ENCODE peak calls at places on chromosomes 6 and 20, in four cellular contexts. One of them, this sample, is unnamed.

GRCh38 chr6:164331026-164331425 is 916.5 kb downstream of the QKI start:
- DNase-seq in heart left ventricle: no peak
- DNase-seq in brain microvascular endothelial cell: no peak
- DNase-seq in body of pancreas: no peak
- DNase-seq in this sample: no peak

GRCh38 chr6:140921366-140922226 is 1211.1 kb upstream of the GJE1 start:
- DNase-seq in body of pancreas: peak
- DNase-seq in heart left ventricle: no peak
- DNase-seq in brain microvascular endothelial cell: peak
- DNase-seq in this sample: no peak

GRCh38 chr20:1427457-1428054 is 34.7 kb upstream of the FKBP1A start:
- DNase-seq in heart left ventricle: no peak
- DNase-seq in brain microvascular endothelial cell: no peak
- DNase-seq in body of pancreas: no peak
- DNase-seq in this sample: no peak

GRCh38 chr6:33802186-33803061 is 1.4 kb downstream of the MLN start:
- DNase-seq in brain microvascular endothelial cell: no peak
- DNase-seq in heart left ventricle: peak
- DNase-seq in body of pancreas: no peak
- DNase-seq in this sample: no peak

GRCh38 chr20:31684153-31685003 is 38.3 kb downstream of the BCL2L1 start:
- DNase-seq in brain microvascular endothelial cell: no peak
- DNase-seq in heart left ventricle: no peak
- DNase-seq in body of pancreas: no peak
- DNase-seq in this sample: no peak

GRCh38 chr6:35062676-35063574 is 78.2 kb downstream of the TCP11 start:
- DNase-seq in body of pancreas: no peak
- DNase-seq in brain microvascular endothelial cell: no peak
- DNase-seq in heart left ventricle: no peak
- DNase-seq in this sample: no peak

GRCh38 chr6:107697682-107698081 is 126.4 kb downstream of the SCML4 start:
- DNase-seq in body of pancreas: no peak
- DNase-seq in brain microvascular endothelial cell: no peak
- DNase-seq in heart left ventricle: no peak
- DNase-seq in this sample: no peak

GRCh38 chr6:24334285-24334684 is 23.6 kb downstream of the DCDC2 start:
- DNase-seq in heart left ventricle: no peak
- DNase-seq in brain microvascular endothelial cell: no peak
- DNase-seq in body of pancreas: no peak
- DNase-seq in this sample: no peak

GRCh38 chr6:76867182-76867581 is 596.1 kb downstream of the HTR1B start:
- DNase-seq in heart left ventricle: no peak
- DNase-seq in body of pancreas: no peak
- DNase-seq in brain microvascular endothelial cell: no peak
- DNase-seq in this sample: no peak

GRCh38 chr6:44715188-44715587 is 327.7 kb downstream of the CDC5L start:
- DNase-seq in heart left ventricle: no peak
- DNase-seq in brain microvascular endothelial cell: no peak
- DNase-seq in body of pancreas: no peak
- DNase-seq in this sample: no peak

GRCh38 chr6:133568970-133569889 is 319.7 kb upstream of the TCF21 start:
- DNase-seq in brain microvascular endothelial cell: peak
- DNase-seq in heart left ventricle: no peak
- DNase-seq in body of pancreas: no peak
- DNase-seq in this sample: no peak

GRCh38 chr6:79231101-79231500 is 3.4 kb downstream of the HMGN3 start:
- DNase-seq in body of pancreas: no peak
- DNase-seq in brain microvascular endothelial cell: no peak
- DNase-seq in heart left ventricle: no peak
- DNase-seq in this sample: no peak

GRCh38 chr6:137019476-137020272 is 25.1 kb downstream of the IL20RA start:
- DNase-seq in brain microvascular endothelial cell: no peak
- DNase-seq in body of pancreas: no peak
- DNase-seq in heart left ventricle: no peak
- DNase-seq in this sample: no peak

GRCh38 chr6:137013031-137013430 is 31.7 kb downstream of the IL20RA start:
- DNase-seq in brain microvascular endothelial cell: peak
- DNase-seq in heart left ventricle: no peak
- DNase-seq in body of pancreas: no peak
- DNase-seq in this sample: no peak

GRCh38 chr6:137013738-137014602 is 30.8 kb downstream of the IL20RA start:
- DNase-seq in brain microvascular endothelial cell: peak
- DNase-seq in heart left ventricle: no peak
- DNase-seq in body of pancreas: no peak
- DNase-seq in this sample: no peak

GRCh38 chr6:137016366-137016765 is 28.4 kb downstream of the IL20RA start:
- DNase-seq in body of pancreas: no peak
- DNase-seq in heart left ventricle: no peak
- DNase-seq in brain microvascular endothelial cell: peak
- DNase-seq in this sample: no peak

DNA sequence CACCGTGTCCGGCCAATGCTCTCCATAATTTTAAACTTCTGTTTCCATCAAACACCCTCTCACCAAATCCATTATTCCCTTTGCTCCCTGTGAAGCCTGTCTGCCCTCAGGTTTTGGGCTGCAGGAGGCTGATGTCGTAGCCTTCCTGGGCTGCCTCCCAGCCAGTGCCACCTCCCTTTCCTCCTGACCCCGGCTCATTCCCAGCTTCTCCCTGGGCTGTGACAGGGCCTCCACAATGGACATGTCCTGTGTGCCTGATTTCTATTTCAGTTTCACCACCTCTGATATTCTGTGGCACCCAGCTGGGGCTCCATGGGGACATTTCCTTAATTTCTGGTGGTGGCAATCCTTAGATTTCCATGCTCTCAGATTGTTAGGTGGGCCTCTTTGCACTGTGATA is 28.8 kb downstream of the IL20RA start:
- DNase-seq in heart left ventricle: no peak
- DNase-seq in body of pancreas: no peak
- DNase-seq in brain microvascular endothelial cell: no peak
- DNase-seq in this sample: no peak
- H3K27ac ChIP-seq in heart left ventricle: no peak
- H3K27ac ChIP-seq in body of pancreas: no peak
- H3K27ac ChIP-seq in brain microvascular endothelial cell: no peak
- H3K27ac ChIP-seq in this sample: no peak

DNA sequence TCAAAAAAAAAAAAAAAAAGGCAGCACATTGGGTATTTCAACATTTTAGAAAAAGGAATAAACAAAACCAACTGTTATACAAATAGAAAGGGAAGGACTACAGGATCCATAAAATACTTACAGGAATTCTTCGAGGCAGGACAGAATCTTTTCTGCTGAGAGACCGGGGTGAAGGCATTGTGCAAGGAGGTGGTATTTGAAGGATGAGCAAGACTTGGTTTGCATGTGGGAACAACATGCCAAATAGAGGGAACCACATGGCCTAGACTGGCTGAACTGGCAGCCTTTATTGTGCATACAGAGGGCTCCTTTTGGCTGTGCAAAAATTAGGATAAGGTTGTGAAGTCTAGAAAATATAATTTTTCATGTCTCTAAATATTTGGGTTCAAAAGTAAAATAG is 62.9 kb downstream of the SCAND1 start:
- DNase-seq in heart left ventricle: no peak
- DNase-seq in brain microvascular endothelial cell: no peak
- DNase-seq in body of pancreas: no peak
- DNase-seq in this sample: no peak
- H3K27ac ChIP-seq in heart left ventricle: no peak
- H3K27ac ChIP-seq in brain microvascular endothelial cell: no peak
- H3K27ac ChIP-seq in body of pancreas: no peak
- H3K27ac ChIP-seq in this sample: no peak

GRCh38 chr6:139270249-139270648 is 21.5 kb downstream of the TXLNB start:
- DNase-seq in brain microvascular endothelial cell: no peak
- DNase-seq in heart left ventricle: no peak
- DNase-seq in body of pancreas: no peak
- DNase-seq in this sample: no peak
- H3K27ac ChIP-seq in brain microvascular endothelial cell: no peak
- H3K27ac ChIP-seq in heart left ventricle: no peak
- H3K27ac ChIP-seq in body of pancreas: no peak
- H3K27ac ChIP-seq in this sample: no peak

DNA sequence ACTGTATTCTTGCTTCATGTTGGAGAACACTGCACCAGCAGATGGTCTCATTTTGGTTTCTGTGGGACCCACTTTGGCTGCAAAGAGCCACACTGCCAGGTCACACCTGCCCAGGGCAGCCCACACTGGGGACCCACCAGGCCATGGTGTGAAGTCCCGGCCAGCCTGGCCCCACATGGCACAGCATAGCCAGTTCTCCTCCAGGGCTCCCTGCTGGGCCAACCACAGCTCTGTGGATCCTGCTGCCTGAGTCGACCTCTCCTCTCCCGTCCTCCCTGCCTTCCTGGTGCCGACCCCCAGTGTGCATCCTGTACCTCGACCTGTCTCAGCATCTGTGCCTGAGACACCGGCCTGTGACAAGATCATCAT is 3.0 kb downstream of the ARFRP1 start:
- DNase-seq in brain microvascular endothelial cell: no peak
- DNase-seq in body of pancreas: no peak
- DNase-seq in heart left ventricle: no peak
- DNase-seq in this sample: no peak
- H3K27ac ChIP-seq in brain microvascular endothelial cell: no peak
- H3K27ac ChIP-seq in body of pancreas: no peak
- H3K27ac ChIP-seq in heart left ventricle: no peak
- H3K27ac ChIP-seq in this sample: no peak

GRCh38 chr6:89482136-89482535 is 49.2 kb downstream of the ANKRD6 start:
- DNase-seq in body of pancreas: no peak
- DNase-seq in brain microvascular endothelial cell: no peak
- DNase-seq in heart left ventricle: no peak
- DNase-seq in this sample: no peak

GRCh38 chr6:89479902-89480301 is 47.0 kb downstream of the ANKRD6 start:
- DNase-seq in body of pancreas: no peak
- DNase-seq in brain microvascular endothelial cell: no peak
- DNase-seq in heart left ventricle: no peak
- DNase-seq in this sample: no peak

GRCh38 chr6:89485320-89485719 is 52.4 kb downstream of the ANKRD6 start:
- DNase-seq in heart left ventricle: no peak
- DNase-seq in brain microvascular endothelial cell: no peak
- DNase-seq in body of pancreas: no peak
- DNase-seq in this sample: no peak

GRCh38 chr6:89483111-89483720 is 50.3 kb downstream of the ANKRD6 start:
- DNase-seq in body of pancreas: peak
- DNase-seq in heart left ventricle: peak
- DNase-seq in brain microvascular endothelial cell: no peak
- DNase-seq in this sample: no peak

GRCh38 chr6:89481695-89482094 is 48.7 kb downstream of the ANKRD6 start:
- DNase-seq in heart left ventricle: no peak
- DNase-seq in brain microvascular endothelial cell: no peak
- DNase-seq in body of pancreas: no peak
- DNase-seq in this sample: no peak
- H3K27ac ChIP-seq in heart left ventricle: peak
- H3K27ac ChIP-seq in brain microvascular endothelial cell: no peak
- H3K27ac ChIP-seq in body of pancreas: no peak
- H3K27ac ChIP-seq in this sample: no peak

DNA sequence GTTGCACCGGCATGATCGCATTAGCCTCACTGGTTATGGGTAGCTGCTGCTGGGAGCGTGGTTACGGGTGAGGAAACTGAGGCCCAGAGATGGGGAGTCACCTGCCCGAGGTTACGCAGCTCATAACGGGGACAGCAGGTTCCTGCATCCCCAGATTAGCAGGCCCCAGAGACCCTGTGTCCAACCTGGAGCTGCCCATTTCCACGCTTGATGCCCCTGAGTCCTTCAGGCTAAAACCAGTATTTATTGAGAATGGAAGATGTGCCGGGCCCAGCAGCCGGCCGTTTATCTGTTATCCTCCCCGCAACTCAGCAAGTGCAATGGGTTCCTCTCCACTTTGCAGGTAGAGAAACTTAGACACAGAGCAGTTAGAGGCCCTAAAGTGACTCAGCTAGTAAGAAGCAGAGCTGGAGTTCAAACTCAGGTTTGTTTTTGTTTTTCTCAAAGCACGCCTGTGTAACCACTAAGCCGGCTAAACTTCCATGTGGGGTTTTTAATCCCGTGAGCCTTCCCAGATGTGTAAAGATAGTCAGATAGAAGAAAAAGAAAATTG is 681 bp downstream of the PFDN4 start:
- DNase-seq in body of pancreas: no peak
- DNase-seq in brain microvascular endothelial cell: peak
- DNase-seq in heart left ventricle: no peak
- DNase-seq in this sample: no peak
- H3K27ac ChIP-seq in body of pancreas: peak
- H3K27ac ChIP-seq in brain microvascular endothelial cell: peak
- H3K27ac ChIP-seq in heart left ventricle: peak
- H3K27ac ChIP-seq in this sample: peak

GRCh38 chr20:37343212-37343993 is 2.5 kb upstream of the SRC start:
- DNase-seq in heart left ventricle: no peak
- DNase-seq in body of pancreas: peak
- DNase-seq in brain microvascular endothelial cell: no peak
- DNase-seq in this sample: no peak

GRCh38 chr20:37345339-37346231 is at the start of gene SRC:
- DNase-seq in brain microvascular endothelial cell: peak
- DNase-seq in heart left ventricle: peak
- DNase-seq in body of pancreas: peak
- DNase-seq in this sample: peak

GRCh38 chr20:37343994-37344355 is 2.0 kb upstream of the SRC start:
- DNase-seq in body of pancreas: no peak
- DNase-seq in brain microvascular endothelial cell: no peak
- DNase-seq in heart left ventricle: no peak
- DNase-seq in this sample: no peak

GRCh38 chr20:37346232-37346525 is 239 bp downstream of the SRC start:
- DNase-seq in heart left ventricle: no peak
- DNase-seq in brain microvascular endothelial cell: no peak
- DNase-seq in body of pancreas: no peak
- DNase-seq in this sample: no peak

GRCh38 chr20:37344506-37345338 is 1.2 kb upstream of the SRC start:
- DNase-seq in heart left ventricle: no peak
- DNase-seq in body of pancreas: peak
- DNase-seq in brain microvascular endothelial cell: no peak
- DNase-seq in this sample: no peak
- H3K27ac ChIP-seq in heart left ventricle: no peak
- H3K27ac ChIP-seq in body of pancreas: peak
- H3K27ac ChIP-seq in brain microvascular endothelial cell: no peak
- H3K27ac ChIP-seq in this sample: no peak

GRCh38 chr6:86148586-86148985 is 505.9 kb upstream of the SYNCRIP start:
- DNase-seq in brain microvascular endothelial cell: no peak
- DNase-seq in body of pancreas: peak
- DNase-seq in heart left ventricle: no peak
- DNase-seq in this sample: peak
- H3K27ac ChIP-seq in brain microvascular endothelial cell: no peak
- H3K27ac ChIP-seq in body of pancreas: no peak
- H3K27ac ChIP-seq in heart left ventricle: no peak
- H3K27ac ChIP-seq in this sample: no peak